ENCODE peak calls at places on chromosome 18, in seven cellular contexts. H is H54, V is stomach, W is tibial nerve, U is Peyer's patch, S is body of pancreas, O is right lobe of liver. B is an unnamed sample.

GRCh38 chr18:25409971-25410370 is 58.0 kb upstream of the ZNF521 start:
- DNase-seq in U (no peak), V (no peak), O (no peak), H (no peak), S (no peak), W (no peak), B (no peak)

GRCh38 chr18:35582899-35583558 is 1.5 kb downstream of the GALNT1 start:
- DNase-seq in V (no peak), S (no peak), U (no peak), O (no peak), W (no peak), H (no peak), B (peak; percentile 13)

GRCh38 chr18:74346206-74346605 is 30.6 kb downstream of the C18orf63 start:
- DNase-seq in U (no peak), W (no peak), V (no peak), H (no peak), S (no peak), O (no peak), B (no peak)

GRCh38 chr18:35322486-35323258 is 21.5 kb downstream of the ZNF24 start:
- DNase-seq in O (no peak), H (no peak), S (no peak), V (no peak), W (no peak), U (no peak), B (no peak)

GRCh38 chr18:34801769-34802168 is 91.7 kb downstream of the DTNA start:
- DNase-seq in O (no peak), U (no peak), S (no peak), V (no peak), W (no peak), H (no peak), B (no peak)

GRCh38 chr18:50644807-50645206 is 84.9 kb downstream of the MAPK4 start:
- DNase-seq in S (no peak), H (peak; percentile 6), O (no peak), U (no peak), V (no peak), W (no peak), B (no peak)

GRCh38 chr18:63320690-63321265 is 1.2 kb upstream of the BCL2 start:
- DNase-seq in O (peak; percentile 74), V (peak; percentile 31), W (peak; percentile 34), H (no peak), U (peak; percentile 72), S (peak; percentile 47), B (peak; percentile 65)

GRCh38 chr18:9737814-9738160 is 29.7 kb downstream of the RAB31 start:
- DNase-seq in V (no peak), O (no peak), H (no peak), U (no peak), W (no peak), S (no peak), B (no peak)

GRCh38 chr18:56083097-56083865 is 495.3 kb upstream of the TCF4 start:
- DNase-seq in O (no peak), U (no peak), S (peak; percentile 8), V (no peak), W (no peak), H (no peak), B (no peak)

GRCh38 chr18:74990563-74991081 is 218.3 kb downstream of the PTGR3 start:
- DNase-seq in V (no peak), O (no peak), H (no peak), W (no peak), S (peak; percentile 20), U (no peak), B (no peak)

GRCh38 chr18:21853972-21854563 is 113.5 kb downstream of the MIB1 start:
- DNase-seq in S (no peak), U (no peak), O (no peak), V (no peak), H (no peak), W (no peak), B (no peak)

GRCh38 chr18:3449702-3450357 is at the start of gene TGIF1:
- DNase-seq in V (peak; percentile 83), S (peak; percentile 88), H (peak; percentile 21), O (peak; percentile 88), U (peak; percentile 76), W (peak; percentile 82), B (peak; percentile 91)

GRCh38 chr18:22191986-22192385 is 22.6 kb downstream of the GATA6 start:
- DNase-seq in S (no peak), U (no peak), O (no peak), H (no peak), W (no peak), V (no peak), B (no peak)

GRCh38 chr18:45386256-45386655 is 229.0 kb upstream of the SLC14A2 start:
- DNase-seq in O (no peak), S (peak; percentile 59), W (no peak), V (no peak), H (no peak), U (no peak), B (peak; percentile 23)

GRCh38 chr18:9673296-9674251 is 34.5 kb upstream of the RAB31 start:
- DNase-seq in W (peak; percentile 19), H (peak; percentile 40), V (peak; percentile 74), O (no peak), U (peak; percentile 66), S (peak; percentile 94), B (peak; percentile 8)

GRCh38 chr18:75489493-75490190 is 62.1 kb upstream of the SMIM21 start:
- DNase-seq in S (peak; percentile 28), W (peak; percentile 18), U (no peak), O (no peak), H (peak; percentile 7), V (no peak), B (no peak)

GRCh38 chr18:63550068-63550467 is 7.9 kb downstream of the SERPINB12 start:
- DNase-seq in V (no peak), S (no peak), W (no peak), U (no peak), H (no peak), O (no peak), B (no peak)

GRCh38 chr18:55552498-55553189 is 35.3 kb downstream of the TCF4 start:
- DNase-seq in V (no peak), H (no peak), S (no peak), U (no peak), O (no peak), W (no peak), B (no peak)

GRCh38 chr18:44934894-44935293 is 254.2 kb downstream of the SETBP1 start:
- DNase-seq in V (no peak), U (no peak), S (no peak), W (no peak), H (no peak), O (no peak), B (no peak)

GRCh38 chr18:7173216-7173615 is 55.6 kb upstream of the LAMA1 start:
- DNase-seq in S (no peak), V (no peak), U (no peak), W (no peak), O (no peak), H (no peak), B (no peak)

GRCh38 chr18:7174359-7175107 is 56.4 kb upstream of the LRRC30 start:
- DNase-seq in H (no peak), S (peak; percentile 49), O (peak; percentile 66), W (no peak), U (no peak), V (no peak), B (peak; percentile 31)

GRCh38 chr18:7169601-7170000 is 52.0 kb upstream of the LAMA1 start:
- DNase-seq in O (no peak), V (no peak), W (no peak), U (no peak), S (no peak), H (no peak), B (no peak)

GRCh38 chr18:7170292-7170691 is 52.7 kb upstream of the LAMA1 start:
- DNase-seq in H (no peak), U (no peak), W (no peak), S (no peak), V (no peak), O (no peak), B (no peak)

GRCh38 chr18:7172611-7173010 is 55.0 kb upstream of the LAMA1 start:
- DNase-seq in S (no peak), V (no peak), H (no peak), O (no peak), U (no peak), W (no peak), B (no peak)
- TF ChIP-seq POLR2A in S (no peak), V (no peak), H (no peak), O (no peak), U (no peak), W (no peak), B (no peak)

GRCh38 chr18:31942999-31943894 is at the start of gene TRAPPC8:
- DNase-seq in W (peak; percentile 99), U (peak; percentile 99), V (peak; percentile 99), H (peak; percentile 79), S (peak; percentile 99), O (peak; percentile 99), B (peak; percentile 99)
- TF ChIP-seq POLR2A in W (peak; percentile 9), U (peak; percentile 70), V (no peak), H (peak; percentile 86), S (peak; percentile 40), O (peak; percentile 78), B (peak; percentile 77)

GRCh38 chr18:46485675-46486200 is 171.3 kb downstream of the LOXHD1 start:
- DNase-seq in H (no peak), S (no peak), O (no peak), W (no peak), U (no peak), V (no peak), B (no peak)

GRCh38 chr18:46481847-46482245 is 175.2 kb downstream of the LOXHD1 start:
- DNase-seq in U (no peak), V (no peak), H (no peak), S (no peak), O (no peak), W (no peak), B (no peak)

GRCh38 chr18:46482831-46483230 is 174.2 kb downstream of the LOXHD1 start:
- DNase-seq in O (no peak), H (no peak), S (no peak), V (no peak), U (no peak), W (no peak), B (no peak)

GRCh38 chr18:46488472-46489213 is 168.4 kb downstream of the LOXHD1 start:
- DNase-seq in V (no peak), W (no peak), H (no peak), O (no peak), S (no peak), U (no peak), B (no peak)

DNA sequence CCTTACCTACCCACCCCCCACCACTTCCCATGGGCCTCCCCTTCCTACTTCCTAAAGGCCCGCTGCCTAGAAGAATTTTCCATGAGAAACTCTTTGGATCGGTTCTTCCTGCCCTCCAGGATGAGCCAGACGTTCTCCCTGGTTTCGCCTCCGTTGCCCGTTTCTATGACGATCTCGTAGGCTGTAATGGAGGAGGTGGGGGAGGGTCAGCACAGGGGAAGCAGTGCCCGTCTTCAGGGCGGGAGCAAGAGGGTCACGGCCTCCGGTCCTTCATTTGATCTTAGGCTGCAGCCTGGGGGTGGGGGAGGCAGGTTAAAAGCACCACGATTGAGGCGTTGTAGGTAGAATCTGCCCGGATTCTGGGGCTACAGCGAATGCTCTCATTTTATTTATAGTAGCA is 172.0 kb downstream of the LOXHD1 start:
- DNase-seq in W (no peak), V (no peak), U (no peak), S (no peak), H (no peak), O (no peak), B (no peak)
- TF ChIP-seq POLR2A in W (no peak), V (no peak), U (no peak), S (no peak), H (no peak), O (no peak), B (no peak)

DNA sequence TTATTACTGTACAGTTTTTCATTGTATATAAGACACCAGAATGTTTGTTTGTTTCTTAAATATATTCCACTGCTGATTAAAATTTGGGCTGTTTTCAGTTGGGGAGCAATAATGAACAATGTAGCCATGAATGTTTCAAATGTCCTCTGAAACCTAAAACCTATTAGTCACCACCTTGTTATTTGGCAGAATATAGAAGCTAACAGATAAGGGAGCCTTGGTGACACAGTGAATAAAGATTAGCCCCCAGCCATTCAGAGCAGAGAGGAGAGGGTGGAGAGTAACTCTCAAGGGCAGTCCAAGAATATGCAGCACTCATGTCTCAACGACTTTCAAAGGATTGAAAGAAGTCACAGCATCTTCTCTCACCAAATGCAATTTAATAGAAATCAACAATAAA is 43.1 kb upstream of the ATP8B1 start:
- DNase-seq in U (no peak), O (no peak), H (peak; percentile 45), V (peak; percentile 40), S (peak; percentile 69), W (no peak), B (no peak)
- TF ChIP-seq POLR2A in U (no peak), O (no peak), H (no peak), V (no peak), S (no peak), W (no peak), B (no peak)